ENCODE peak calls at places on chromosomes 1 and 21, in ten cellular contexts. Z, A, O, D, T, R, W, X, H and G are unnamed samples.
A peak's percentile ranks its signal among the peaks of the same experiment; 100 is the strongest.

GRCh38 chr21:23949493-23949892 is 1657.8 kb downstream of the MRPL39 start:
- DNase-seq in Z (no peak), A (no peak), O (no peak), D (no peak), T (no peak), R (no peak), W (no peak), X (no peak), H (no peak), G (no peak)

GRCh38 chr1:183191833-183192232 is 5.8 kb downstream of the LAMC2 start:
- DNase-seq in Z (no peak), A (no peak), O (no peak), D (no peak), T (no peak), R (no peak), W (no peak), X (no peak), H (no peak), G (no peak)

GRCh38 chr1:38223391-38223790 is 176.8 kb upstream of the POU3F1 start:
- DNase-seq in Z (no peak), A (no peak), O (no peak), D (no peak), T (no peak), R (no peak), W (no peak), X (no peak), H (no peak), G (no peak)

GRCh38 chr21:42681296-42682206 is 28.1 kb downstream of the PDE9A start:
- DNase-seq in Z (no peak), A (no peak), O (no peak), D (no peak), T (no peak), R (no peak), W (peak; percentile 54), X (no peak), H (peak; percentile 56), G (no peak)

GRCh38 chr1:16724718-16725438 is 15.4 kb upstream of the RNU1-4 start:
- DNase-seq in Z (peak; percentile 90), A (peak; percentile 39), O (peak; percentile 40), D (no peak), T (no peak), R (peak; percentile 28), W (peak; percentile 82), X (no peak), H (peak; percentile 84), G (peak; percentile 28)

GRCh38 chr1:215731699-215732098 is 164.6 kb downstream of the KCTD3 start:
- DNase-seq in Z (no peak), A (no peak), O (no peak), D (no peak), T (no peak), R (no peak), W (no peak), X (no peak), H (no peak), G (no peak)

GRCh38 chr1:1004780-1005697 is 5.1 kb upstream of the HES4 start:
- DNase-seq in Z (no peak), A (peak; percentile 71), O (peak; percentile 81), D (no peak), T (no peak), R (no peak), W (no peak), X (no peak), H (peak; percentile 78), G (no peak)

GRCh38 chr1:201637282-201638076 is 98.6 kb downstream of the NAV1 start:
- DNase-seq in Z (no peak), A (peak; percentile 52), O (no peak), D (no peak), T (no peak), R (no peak), W (no peak), X (no peak), H (no peak), G (no peak)

GRCh38 chr1:119275930-119276215 is 92.7 kb upstream of the HAO2 start:
- DNase-seq in Z (no peak), A (no peak), O (no peak), D (no peak), T (no peak), R (no peak), W (no peak), X (no peak), H (no peak), G (no peak)

GRCh38 chr1:18491168-18491567 is 10.4 kb downstream of the KLHDC7A start:
- DNase-seq in Z (no peak), A (no peak), O (no peak), D (no peak), T (no peak), R (no peak), W (no peak), X (no peak), H (no peak), G (no peak)

GRCh38 chr21:33198346-33199135 is 31.2 kb upstream of the IFNAR2 start:
- DNase-seq in Z (no peak), A (no peak), O (no peak), D (no peak), T (no peak), R (peak; percentile 66), W (no peak), X (no peak), H (no peak), G (peak; percentile 14)

GRCh38 chr1:21097744-21098143 is 79.0 kb downstream of the EIF4G3 start:
- DNase-seq in Z (no peak), A (no peak), O (no peak), D (no peak), T (no peak), R (no peak), W (no peak), X (no peak), H (no peak), G (no peak)

GRCh38 chr1:168089326-168089978 is 47.3 kb downstream of the GPR161 start:
- DNase-seq in Z (no peak), A (no peak), O (no peak), D (no peak), T (no peak), R (no peak), W (no peak), X (no peak), H (no peak), G (no peak)

GRCh38 chr1:31696246-31696645 is 7.6 kb downstream of the COL16A1 start:
- DNase-seq in Z (no peak), A (no peak), O (peak; percentile 79), D (no peak), T (no peak), R (peak; percentile 91), W (no peak), X (no peak), H (no peak), G (peak; percentile 59)

GRCh38 chr21:39007985-39008384 is 175.3 kb downstream of the PSMG1 start:
- DNase-seq in Z (no peak), A (no peak), O (no peak), D (no peak), T (no peak), R (no peak), W (no peak), X (no peak), H (no peak), G (no peak)

GRCh38 chr21:42366292-42367010 is at the start of gene TFF1:
- DNase-seq in Z (no peak), A (no peak), O (peak; percentile 79), D (no peak), T (peak; percentile 27), R (no peak), W (no peak), X (peak; percentile 71), H (peak; percentile 52), G (peak; percentile 56)

GRCh38 chr1:173267453-173267945 is 60.4 kb upstream of the TNFSF4 start:
- DNase-seq in Z (no peak), A (no peak), O (no peak), D (no peak), T (no peak), R (no peak), W (no peak), X (no peak), H (no peak), G (no peak)

GRCh38 chr1:115134850-115135484 is 45.7 kb upstream of the TSPAN2 start:
- DNase-seq in Z (no peak), A (no peak), O (no peak), D (peak; percentile 22), T (no peak), R (peak; percentile 53), W (no peak), X (no peak), H (no peak), G (no peak)

GRCh38 chr1:188706742-188707141 is 1770.9 kb downstream of the BRINP3 start:
- DNase-seq in Z (no peak), A (no peak), O (no peak), D (peak; percentile 91), T (peak; percentile 61), R (no peak), W (no peak), X (peak; percentile 24), H (no peak), G (no peak)

GRCh38 chr1:224507771-224508523 is 73.3 kb upstream of the WDR26 start:
- DNase-seq in Z (no peak), A (no peak), O (no peak), D (no peak), T (no peak), R (no peak), W (no peak), X (peak; percentile 43), H (no peak), G (no peak)
- TF ChIP-seq POLR2AphosphoS5 in Z (no peak), A (no peak), O (no peak), D (no peak), T (no peak), R (no peak), W (no peak), X (no peak), H (no peak), G (no peak)

GRCh38 chr1:98792123-98792522 is 130.6 kb downstream of the SNX7 start:
- DNase-seq in Z (peak; percentile 32), A (no peak), O (no peak), D (no peak), T (no peak), R (no peak), W (no peak), X (no peak), H (no peak), G (no peak)
- H3K4me1 ChIP-seq in Z (no peaks in the 10 kb centered on the region), A (no peaks in the 10 kb centered on the region), O (no peaks in the 10 kb centered on the region), D (no peaks in the 10 kb centered on the region), T (no peaks in the 10 kb centered on the region), R (no peaks in the 10 kb centered on the region), W (no peaks in the 10 kb centered on the region), X (no peaks in the 10 kb centered on the region), H (no peaks in the 10 kb centered on the region), G (no peaks in the 10 kb centered on the region)

DNA sequence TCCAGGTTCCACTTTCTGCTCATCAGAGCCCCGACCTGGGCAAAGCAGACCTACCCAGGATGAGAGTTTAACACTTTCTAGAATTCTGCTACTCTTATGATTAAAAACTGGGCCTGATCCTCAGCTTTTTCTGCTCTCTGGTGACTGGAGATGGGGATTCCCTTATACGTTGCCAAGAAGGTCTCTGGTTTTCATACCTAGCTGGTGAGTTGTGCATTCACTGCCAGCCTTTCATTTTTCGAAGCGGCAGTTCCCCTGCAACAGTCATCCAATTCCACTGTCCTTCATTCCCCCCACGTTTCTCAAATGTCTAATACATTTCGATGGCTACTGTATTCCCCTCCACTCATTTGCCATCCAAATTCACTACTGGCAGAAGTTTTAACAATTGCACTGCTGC is 135.3 kb downstream of the ADSS2 start:
- DNase-seq in Z (no peak), A (no peak), O (no peak), D (no peak), T (no peak), R (no peak), W (no peak), X (no peak), H (no peak), G (no peak)
- TF ChIP-seq CTCF in Z (no peak), A (no peak), O (no peak), D (no peak), T (no peak), R (no peak), W (no peak), X (no peak), H (no peak), G (no peak)

GRCh38 chr1:67685558-67686271 is 714 bp downstream of the GADD45A start:
- DNase-seq in Z (peak; percentile 68), A (peak; percentile 65), O (peak; percentile 57), D (no peak), T (no peak), R (peak; percentile 55), W (peak; percentile 94), X (no peak), H (peak; percentile 91), G (peak; percentile 24)
- TF ChIP-seq POLR2AphosphoS5 in Z (no peak), A (peak; percentile 9), O (no peak), D (no peak), T (no peak), R (no peak), W (no peak), X (no peak), H (no peak), G (no peak)